ENCODE peak calls at places on chromosome 19, in ten cellular contexts. One of them, this sample, is unnamed. For H3K4me1, the result is how much of the 10 kb centered on the place peaks cover.

GRCh38 chr19:18119243-18120105 is 21.9 kb downstream of the MAST3 start:
- DNase-seq in esophagus squamous epithelium: no peak
- DNase-seq in CD8-positive, alpha-beta T cell: peak
- DNase-seq in iPS DF 6.9: no peak
- DNase-seq in Panc1: no peak
- DNase-seq in fibroblast of lung: no peak
- DNase-seq in PC-3: no peak
- DNase-seq in Peyer's patch: peak
- DNase-seq in OCI-LY7: peak
- DNase-seq in stomach: no peak
- DNase-seq in this sample: no peak

GRCh38 chr19:40599331-40600085 is 1.7 kb upstream of the LTBP4 start:
- DNase-seq in esophagus squamous epithelium: no peak
- DNase-seq in CD8-positive, alpha-beta T cell: no peak
- DNase-seq in iPS DF 6.9: no peak
- DNase-seq in Panc1: no peak
- DNase-seq in fibroblast of lung: peak
- DNase-seq in PC-3: peak
- DNase-seq in Peyer's patch: no peak
- DNase-seq in OCI-LY7: no peak
- DNase-seq in stomach: no peak
- DNase-seq in this sample: no peak

GRCh38 chr19:31114585-31114984 is 234.7 kb downstream of the TSHZ3 start:
- DNase-seq in esophagus squamous epithelium: no peak
- DNase-seq in CD8-positive, alpha-beta T cell: no peak
- DNase-seq in iPS DF 6.9: no peak
- DNase-seq in Panc1: no peak
- DNase-seq in fibroblast of lung: no peak
- DNase-seq in PC-3: no peak
- DNase-seq in Peyer's patch: no peak
- DNase-seq in OCI-LY7: no peak
- DNase-seq in stomach: no peak
- DNase-seq in this sample: no peak

GRCh38 chr19:17076539-17076919 is 952 bp downstream of the MYO9B start:
- DNase-seq in esophagus squamous epithelium: no peak
- DNase-seq in CD8-positive, alpha-beta T cell: peak
- DNase-seq in iPS DF 6.9: no peak
- DNase-seq in Panc1: no peak
- DNase-seq in fibroblast of lung: no peak
- DNase-seq in PC-3: peak
- DNase-seq in Peyer's patch: peak
- DNase-seq in OCI-LY7: peak
- DNase-seq in stomach: no peak
- DNase-seq in this sample: peak

GRCh38 chr19:2043864-2044708 is 7.0 kb downstream of the MKNK2 start:
- DNase-seq in esophagus squamous epithelium: no peak
- DNase-seq in CD8-positive, alpha-beta T cell: peak
- DNase-seq in iPS DF 6.9: no peak
- DNase-seq in Panc1: no peak
- DNase-seq in fibroblast of lung: no peak
- DNase-seq in PC-3: no peak
- DNase-seq in Peyer's patch: no peak
- DNase-seq in OCI-LY7: peak
- DNase-seq in stomach: no peak
- DNase-seq in this sample: no peak

GRCh38 chr19:14096272-14096992 is 5.9 kb upstream of the SAMD1 start:
- DNase-seq in esophagus squamous epithelium: no peak
- DNase-seq in CD8-positive, alpha-beta T cell: no peak
- DNase-seq in iPS DF 6.9: no peak
- DNase-seq in Panc1: no peak
- DNase-seq in fibroblast of lung: no peak
- DNase-seq in PC-3: no peak
- DNase-seq in Peyer's patch: no peak
- DNase-seq in OCI-LY7: no peak
- DNase-seq in stomach: no peak
- DNase-seq in this sample: no peak

GRCh38 chr19:55467236-55468053 is 2.9 kb upstream of the C19orf85 start:
- DNase-seq in esophagus squamous epithelium: no peak
- DNase-seq in CD8-positive, alpha-beta T cell: peak
- DNase-seq in iPS DF 6.9: no peak
- DNase-seq in Panc1: no peak
- DNase-seq in fibroblast of lung: peak
- DNase-seq in PC-3: peak
- DNase-seq in Peyer's patch: peak
- DNase-seq in OCI-LY7: peak
- DNase-seq in stomach: peak
- DNase-seq in this sample: peak

GRCh38 chr19:35013047-35013819 is 13.1 kb downstream of the GRAMD1A start:
- DNase-seq in esophagus squamous epithelium: no peak
- DNase-seq in CD8-positive, alpha-beta T cell: peak
- DNase-seq in iPS DF 6.9: no peak
- DNase-seq in Panc1: peak
- DNase-seq in fibroblast of lung: peak
- DNase-seq in PC-3: peak
- DNase-seq in Peyer's patch: peak
- DNase-seq in OCI-LY7: peak
- DNase-seq in stomach: peak
- DNase-seq in this sample: peak

GRCh38 chr19:21856751-21857150 is 20.8 kb upstream of the ZNF43 start:
- DNase-seq in esophagus squamous epithelium: no peak
- DNase-seq in CD8-positive, alpha-beta T cell: no peak
- DNase-seq in iPS DF 6.9: no peak
- DNase-seq in Panc1: no peak
- DNase-seq in fibroblast of lung: no peak
- DNase-seq in PC-3: no peak
- DNase-seq in Peyer's patch: no peak
- DNase-seq in OCI-LY7: no peak
- DNase-seq in stomach: no peak
- DNase-seq in this sample: no peak

GRCh38 chr19:29533578-29534544 is 8.1 kb downstream of the VSTM2B start:
- DNase-seq in esophagus squamous epithelium: no peak
- DNase-seq in CD8-positive, alpha-beta T cell: no peak
- DNase-seq in iPS DF 6.9: no peak
- DNase-seq in Panc1: no peak
- DNase-seq in fibroblast of lung: no peak
- DNase-seq in PC-3: no peak
- DNase-seq in Peyer's patch: peak
- DNase-seq in OCI-LY7: no peak
- DNase-seq in stomach: peak
- DNase-seq in this sample: no peak

GRCh38 chr19:30163663-30164062 is 208.5 kb upstream of the ZNF536 start:
- DNase-seq in esophagus squamous epithelium: no peak
- DNase-seq in CD8-positive, alpha-beta T cell: no peak
- DNase-seq in iPS DF 6.9: no peak
- DNase-seq in Panc1: no peak
- DNase-seq in fibroblast of lung: no peak
- DNase-seq in PC-3: no peak
- DNase-seq in Peyer's patch: no peak
- DNase-seq in OCI-LY7: no peak
- DNase-seq in stomach: no peak
- DNase-seq in this sample: no peak

GRCh38 chr19:41447732-41448332 is 4.9 kb downstream of the ERICH4 start:
- DNase-seq in esophagus squamous epithelium: no peak
- DNase-seq in CD8-positive, alpha-beta T cell: no peak
- DNase-seq in iPS DF 6.9: no peak
- DNase-seq in Panc1: no peak
- DNase-seq in fibroblast of lung: no peak
- DNase-seq in PC-3: no peak
- DNase-seq in Peyer's patch: no peak
- DNase-seq in OCI-LY7: no peak
- DNase-seq in stomach: no peak
- DNase-seq in this sample: no peak

GRCh38 chr19:31274266-31274963 is 74.8 kb downstream of the TSHZ3 start:
- DNase-seq in esophagus squamous epithelium: no peak
- DNase-seq in CD8-positive, alpha-beta T cell: no peak
- DNase-seq in iPS DF 6.9: no peak
- DNase-seq in Panc1: no peak
- DNase-seq in fibroblast of lung: no peak
- DNase-seq in PC-3: no peak
- DNase-seq in Peyer's patch: no peak
- DNase-seq in OCI-LY7: no peak
- DNase-seq in stomach: no peak
- DNase-seq in this sample: no peak

GRCh38 chr19:38853214-38853613 is 3.4 kb upstream of the HNRNPL start:
- DNase-seq in esophagus squamous epithelium: no peak
- DNase-seq in CD8-positive, alpha-beta T cell: no peak
- DNase-seq in iPS DF 6.9: no peak
- DNase-seq in Panc1: no peak
- DNase-seq in fibroblast of lung: no peak
- DNase-seq in PC-3: no peak
- DNase-seq in Peyer's patch: no peak
- DNase-seq in OCI-LY7: no peak
- DNase-seq in stomach: no peak
- DNase-seq in this sample: no peak
- H3K4me3 ChIP-seq in esophagus squamous epithelium: peak
- H3K4me3 ChIP-seq in CD8-positive, alpha-beta T cell: no peak
- H3K4me3 ChIP-seq in iPS DF 6.9: no peak
- H3K4me3 ChIP-seq in Panc1: peak
- H3K4me3 ChIP-seq in fibroblast of lung: peak
- H3K4me3 ChIP-seq in PC-3: peak
- H3K4me3 ChIP-seq in Peyer's patch: no peak
- H3K4me3 ChIP-seq in OCI-LY7: peak
- H3K4me3 ChIP-seq in stomach: no peak
- H3K4me3 ChIP-seq in this sample: no peak

GRCh38 chr19:7428651-7429113 is 60.2 kb downstream of the PEX11G start:
- DNase-seq in esophagus squamous epithelium: no peak
- DNase-seq in CD8-positive, alpha-beta T cell: no peak
- DNase-seq in iPS DF 6.9: no peak
- DNase-seq in Panc1: no peak
- DNase-seq in fibroblast of lung: no peak
- DNase-seq in PC-3: no peak
- DNase-seq in Peyer's patch: peak
- DNase-seq in OCI-LY7: no peak
- DNase-seq in stomach: no peak
- DNase-seq in this sample: no peak

GRCh38 chr19:7440188-7440975 is 48.5 kb downstream of the PEX11G start:
- DNase-seq in esophagus squamous epithelium: no peak
- DNase-seq in CD8-positive, alpha-beta T cell: no peak
- DNase-seq in iPS DF 6.9: no peak
- DNase-seq in Panc1: no peak
- DNase-seq in fibroblast of lung: no peak
- DNase-seq in PC-3: no peak
- DNase-seq in Peyer's patch: peak
- DNase-seq in OCI-LY7: no peak
- DNase-seq in stomach: no peak
- DNase-seq in this sample: no peak

GRCh38 chr19:7435602-7436001 is 53.2 kb downstream of the PEX11G start:
- DNase-seq in esophagus squamous epithelium: no peak
- DNase-seq in CD8-positive, alpha-beta T cell: no peak
- DNase-seq in iPS DF 6.9: no peak
- DNase-seq in Panc1: no peak
- DNase-seq in fibroblast of lung: no peak
- DNase-seq in PC-3: no peak
- DNase-seq in Peyer's patch: no peak
- DNase-seq in OCI-LY7: no peak
- DNase-seq in stomach: no peak
- DNase-seq in this sample: no peak

DNA sequence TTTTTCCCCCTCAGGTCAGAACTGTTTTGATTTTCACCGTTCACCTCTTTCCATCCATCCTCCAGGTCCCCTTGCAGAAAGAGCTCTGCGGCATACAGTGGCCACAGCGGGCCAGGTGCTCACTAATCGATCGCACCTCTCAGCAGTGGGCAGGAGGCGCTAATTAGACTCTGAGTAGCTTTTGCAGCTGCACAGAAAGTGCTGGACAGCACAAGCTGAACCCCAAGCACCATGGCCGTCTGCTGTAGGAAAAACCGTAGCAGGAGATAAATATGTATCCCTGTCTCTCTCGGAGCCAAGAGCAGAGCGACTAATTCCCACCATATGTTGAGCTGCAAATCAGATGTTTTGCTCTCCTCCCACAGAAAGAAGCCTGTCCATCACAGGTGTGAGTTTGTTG is 54.4 kb downstream of the PEX11G start:
- DNase-seq in esophagus squamous epithelium: no peak
- DNase-seq in CD8-positive, alpha-beta T cell: no peak
- DNase-seq in iPS DF 6.9: no peak
- DNase-seq in Panc1: no peak
- DNase-seq in fibroblast of lung: no peak
- DNase-seq in PC-3: no peak
- DNase-seq in Peyer's patch: no peak
- DNase-seq in OCI-LY7: no peak
- DNase-seq in stomach: no peak
- DNase-seq in this sample: no peak
- H3K4me1 ChIP-seq in esophagus squamous epithelium: under half
- H3K4me1 ChIP-seq in CD8-positive, alpha-beta T cell: under half
- H3K4me1 ChIP-seq in iPS DF 6.9: under half
- H3K4me1 ChIP-seq in Panc1: under half
- H3K4me1 ChIP-seq in fibroblast of lung: under half
- H3K4me1 ChIP-seq in PC-3: under half
- H3K4me1 ChIP-seq in Peyer's patch: under half
- H3K4me1 ChIP-seq in OCI-LY7: under half
- H3K4me1 ChIP-seq in stomach: under half
- H3K4me1 ChIP-seq in this sample: under half

GRCh38 chr19:43638214-43638990 is 1.2 kb downstream of the CADM4 start:
- DNase-seq in esophagus squamous epithelium: no peak
- DNase-seq in CD8-positive, alpha-beta T cell: no peak
- DNase-seq in iPS DF 6.9: no peak
- DNase-seq in Panc1: no peak
- DNase-seq in fibroblast of lung: no peak
- DNase-seq in PC-3: no peak
- DNase-seq in Peyer's patch: no peak
- DNase-seq in OCI-LY7: no peak
- DNase-seq in stomach: no peak
- DNase-seq in this sample: no peak
- H3K4me3 ChIP-seq in esophagus squamous epithelium: peak
- H3K4me3 ChIP-seq in CD8-positive, alpha-beta T cell: no peak
- H3K4me3 ChIP-seq in iPS DF 6.9: no peak
- H3K4me3 ChIP-seq in Panc1: no peak
- H3K4me3 ChIP-seq in fibroblast of lung: no peak
- H3K4me3 ChIP-seq in PC-3: peak
- H3K4me3 ChIP-seq in Peyer's patch: no peak
- H3K4me3 ChIP-seq in OCI-LY7: no peak
- H3K4me3 ChIP-seq in stomach: no peak
- H3K4me3 ChIP-seq in this sample: no peak

DNA sequence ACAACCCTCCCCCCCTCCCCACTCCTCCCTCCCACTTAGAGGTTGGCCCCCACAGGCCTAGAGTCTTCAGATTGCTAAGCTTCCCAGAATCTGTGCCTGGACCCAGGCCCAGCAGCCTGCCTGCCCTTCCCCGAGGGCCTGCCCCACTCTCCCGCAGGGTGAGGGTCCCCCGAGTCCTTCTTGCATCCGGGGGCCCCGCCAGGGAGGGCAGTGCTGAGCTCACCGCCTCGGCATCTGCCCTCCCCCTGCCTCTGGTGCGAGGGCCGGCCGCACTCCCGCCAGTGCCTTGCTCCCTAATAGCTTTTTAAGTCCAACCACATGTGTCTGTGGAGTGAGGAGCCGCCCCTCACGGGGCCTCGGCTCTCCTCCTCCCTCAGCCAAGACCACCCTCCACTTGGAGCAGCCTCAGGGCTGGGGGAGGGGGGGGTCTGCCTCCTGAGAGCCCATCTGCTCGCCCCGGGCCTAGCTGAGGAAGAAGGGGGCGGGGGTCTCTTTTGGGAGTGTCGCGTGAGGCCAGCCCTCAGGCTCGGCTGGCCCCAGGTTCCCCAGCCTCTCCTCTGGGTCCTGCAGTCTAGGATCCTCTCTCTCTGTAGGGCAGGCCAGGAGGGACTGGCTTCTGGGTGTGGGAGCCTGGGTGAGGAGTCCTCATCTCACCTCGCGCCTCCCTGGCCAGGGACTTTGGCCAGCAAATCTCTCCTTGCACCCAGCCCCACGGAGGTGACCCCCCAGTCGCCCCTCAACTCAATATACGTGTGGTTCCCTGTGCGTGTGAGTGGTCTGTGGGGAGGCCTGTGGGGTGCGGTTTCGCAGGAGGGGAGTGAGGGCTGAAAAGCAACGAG is 47.2 kb downstream of the LYL1 start:
- DNase-seq in esophagus squamous epithelium: no peak
- DNase-seq in CD8-positive, alpha-beta T cell: no peak
- DNase-seq in iPS DF 6.9: no peak
- DNase-seq in Panc1: no peak
- DNase-seq in fibroblast of lung: peak
- DNase-seq in PC-3: peak
- DNase-seq in Peyer's patch: no peak
- DNase-seq in OCI-LY7: no peak
- DNase-seq in stomach: peak
- DNase-seq in this sample: peak
- H3K4me1 ChIP-seq in esophagus squamous epithelium: half or more
- H3K4me1 ChIP-seq in CD8-positive, alpha-beta T cell: under half
- H3K4me1 ChIP-seq in iPS DF 6.9: under half
- H3K4me1 ChIP-seq in Panc1: half or more
- H3K4me1 ChIP-seq in fibroblast of lung: half or more
- H3K4me1 ChIP-seq in PC-3: half or more
- H3K4me1 ChIP-seq in Peyer's patch: under half
- H3K4me1 ChIP-seq in OCI-LY7: under half
- H3K4me1 ChIP-seq in stomach: half or more
- H3K4me1 ChIP-seq in this sample: half or more